ENCODE peak calls at places on chromosomes 1 and 21, in nine cellular contexts. N is endothelial cell of umbilical vein, O is tibial artery, T is heart right ventricle, K is uterus, A is fibroblast of lung, Q is H9, D is upper lobe of right lung, Y is ovary. M is an unnamed sample.

GRCh38 chr1:169941982-169942830 is 48.5 kb upstream of the SCYL3 start:
- DNase-seq in N (peak; percentile 68), O (no peak), T (no peak), K (no peak), A (peak; percentile 54), Q (no peak), D (no peak), Y (no peak), M (no peak)

GRCh38 chr1:56284933-56285332 is 294.4 kb downstream of the PLPP3 start:
- DNase-seq in N (no peak), O (no peak), T (no peak), K (peak; percentile 37), A (peak; percentile 27), Q (no peak), D (no peak), Y (no peak), M (peak; percentile 36)

GRCh38 chr1:3889952-3890351 is 10.1 kb downstream of the C1orf174 start:
- DNase-seq in N (no peak), O (no peak), T (no peak), K (no peak), A (no peak), Q (no peak), D (no peak), Y (no peak), M (no peak)

GRCh38 chr1:183776731-183777130 is 28.2 kb upstream of the RGL1 start:
- DNase-seq in N (no peak), O (no peak), T (no peak), K (no peak), A (peak; percentile 65), Q (no peak), D (no peak), Y (no peak), M (no peak)

GRCh38 chr1:246893205-246893939 is 38.4 kb downstream of the AHCTF1 start:
- DNase-seq in N (no peak), O (no peak), T (no peak), K (no peak), A (no peak), Q (no peak), D (no peak), Y (no peak), M (no peak)

GRCh38 chr1:213419369-213420030 is 368.5 kb downstream of the RPS6KC1 start:
- DNase-seq in N (no peak), O (no peak), T (no peak), K (no peak), A (no peak), Q (no peak), D (no peak), Y (no peak), M (no peak)

GRCh38 chr1:56967900-56968832 is 2.4 kb upstream of the C8B start:
- DNase-seq in N (peak; percentile 6), O (no peak), T (peak; percentile 23), K (no peak), A (peak; percentile 27), Q (peak; percentile 65), D (peak; percentile 73), Y (no peak), M (no peak)

GRCh38 chr1:178282949-178283367 is 189.1 kb downstream of the RASAL2 start:
- DNase-seq in N (peak; percentile 69), O (no peak), T (no peak), K (no peak), A (peak; percentile 86), Q (no peak), D (no peak), Y (no peak), M (peak; percentile 67)

GRCh38 chr1:92315766-92316413 is 17.0 kb downstream of the RPAP2 start:
- DNase-seq in N (no peak), O (no peak), T (no peak), K (no peak), A (no peak), Q (no peak), D (no peak), Y (no peak), M (no peak)

GRCh38 chr21:32226444-32226843 is 52.4 kb downstream of the MIS18A start:
- DNase-seq in N (no peak), O (no peak), T (no peak), K (no peak), A (no peak), Q (no peak), D (no peak), Y (no peak), M (no peak)

GRCh38 chr21:33993286-33994231 is 78.0 kb upstream of the ATP5PO start:
- DNase-seq in N (peak; percentile 45), O (peak; percentile 33), T (no peak), K (no peak), A (no peak), Q (no peak), D (no peak), Y (no peak), M (no peak)

GRCh38 chr21:37658994-37659458 is 257.2 kb downstream of the KCNJ6 start:
- DNase-seq in N (peak; percentile 95), O (peak; percentile 29), T (no peak), K (peak; percentile 35), A (peak; percentile 75), Q (no peak), D (no peak), Y (no peak), M (peak; percentile 91)

GRCh38 chr1:25550155-25550506 is 6.7 kb downstream of the LDLRAP1 start:
- DNase-seq in N (peak; percentile 26), O (no peak), T (no peak), K (no peak), A (no peak), Q (no peak), D (no peak), Y (no peak), M (no peak)

GRCh38 chr1:155135416-155136197 is at the start of gene SLC50A1:
- DNase-seq in N (peak; percentile 97), O (peak; percentile 91), T (peak; percentile 95), K (peak; percentile 96), A (peak; percentile 90), Q (peak; percentile 95), D (peak; percentile 98), Y (peak; percentile 97), M (peak; percentile 80)

GRCh38 chr1:226098870-226099832 is 36.6 kb downstream of the H3-3A start:
- DNase-seq in N (no peak), O (no peak), T (no peak), K (no peak), A (no peak), Q (no peak), D (no peak), Y (no peak), M (no peak)

GRCh38 chr1:155285631-155286044 is 8.4 kb downstream of the HCN3 start:
- DNase-seq in N (no peak), O (no peak), T (no peak), K (no peak), A (no peak), Q (no peak), D (no peak), Y (no peak), M (no peak)

DNA sequence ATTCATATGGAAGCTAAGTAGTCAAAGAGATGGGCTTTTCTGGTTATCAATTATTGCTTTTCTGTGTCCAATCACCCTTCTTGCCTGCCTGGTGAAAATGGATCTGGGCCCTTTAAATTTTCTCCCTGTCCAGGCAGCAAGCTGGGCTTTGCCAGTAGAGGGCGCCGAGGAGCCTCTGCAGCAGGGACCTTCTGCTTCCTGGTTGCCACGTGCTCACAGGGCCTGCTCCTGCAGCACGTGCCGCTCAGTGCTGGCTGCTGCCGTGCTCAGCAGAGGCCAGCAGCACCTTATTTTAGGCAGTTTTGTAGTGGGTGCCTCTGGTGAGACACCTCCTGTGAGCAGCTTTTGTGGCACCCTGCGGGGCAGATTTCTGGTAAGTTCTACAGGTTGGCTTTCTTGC is 4.0 kb downstream of the ACTL8 start:
- DNase-seq in N (no peak), O (no peak), T (no peak), K (no peak), A (peak; percentile 8), Q (no peak), D (no peak), Y (no peak), M (no peak)
- TF ChIP-seq CTCF in N (no peak), O (no peak), T (no peak), K (no peak), A (peak; percentile 32), Q (peak; percentile 59), D (no peak), Y (no peak), M (peak; percentile 52)

GRCh38 chr1:203521812-203522211 is 27.9 kb downstream of the OPTC start:
- DNase-seq in N (no peak), O (no peak), T (no peak), K (no peak), A (no peak), Q (no peak), D (no peak), Y (no peak), M (no peak)
- H3K4me1 ChIP-seq in N (peaks cover 7% of the 10 kb centered on the region), O (peaks cover 40% of the 10 kb centered on the region), T (peaks cover 28% of the 10 kb centered on the region), K (peaks cover 6% of the 10 kb centered on the region), A (peaks cover 19% of the 10 kb centered on the region), Q (peaks cover 26% of the 10 kb centered on the region), D (peaks cover 6% of the 10 kb centered on the region), Y (peaks cover 12% of the 10 kb centered on the region), M (peaks cover 57% of the 10 kb centered on the region)

GRCh38 chr1:53084589-53084971 is 22.6 kb downstream of the PODN start:
- DNase-seq in N (no peak), O (no peak), T (no peak), K (no peak), A (no peak), Q (no peak), D (no peak), Y (no peak), M (no peak)
- TF ChIP-seq CTCF in N (no peak), O (no peak), T (no peak), K (no peak), A (no peak), Q (no peak), D (no peak), Y (no peak), M (no peak)

GRCh38 chr1:193581338-193581737 is 394.9 kb upstream of the B3GALT2 start:
- DNase-seq in N (no peak), O (no peak), T (peak; percentile 27), K (no peak), A (no peak), Q (no peak), D (no peak), Y (no peak), M (no peak)

GRCh38 chr1:193589597-193590040 is 403.2 kb upstream of the B3GALT2 start:
- DNase-seq in N (peak; percentile 38), O (peak; percentile 19), T (peak; percentile 11), K (no peak), A (peak; percentile 90), Q (no peak), D (no peak), Y (peak; percentile 12), M (no peak)

GRCh38 chr1:193590102-193590501 is 403.7 kb upstream of the B3GALT2 start:
- DNase-seq in N (peak; percentile 9), O (no peak), T (no peak), K (no peak), A (no peak), Q (no peak), D (no peak), Y (no peak), M (no peak)

GRCh38 chr1:193580419-193580818 is 394.0 kb upstream of the B3GALT2 start:
- DNase-seq in N (no peak), O (no peak), T (no peak), K (no peak), A (no peak), Q (no peak), D (no peak), Y (no peak), M (no peak)

DNA sequence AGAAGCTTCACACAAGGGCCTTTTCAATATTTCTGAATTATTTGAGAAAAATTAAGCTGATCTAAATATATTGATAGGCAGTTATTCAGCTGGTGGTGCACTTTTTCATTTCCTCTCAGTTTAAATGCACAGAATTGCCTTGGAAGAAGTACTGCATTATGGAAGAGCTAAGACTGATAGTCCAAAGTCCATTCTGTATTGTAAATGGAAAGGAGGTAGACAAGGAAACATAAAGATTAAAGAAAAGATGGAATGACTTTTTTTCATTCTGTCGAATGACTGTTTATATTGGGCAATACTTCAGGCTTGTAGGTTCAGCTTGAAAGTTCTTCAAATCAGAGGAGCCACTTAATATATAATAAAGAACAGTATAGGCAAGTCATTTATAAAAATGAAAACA is 398.4 kb upstream of the B3GALT2 start:
- DNase-seq in N (no peak), O (no peak), T (no peak), K (no peak), A (no peak), Q (no peak), D (no peak), Y (no peak), M (no peak)
- H3K4me1 ChIP-seq in N (no peaks in the 10 kb centered on the region), O (no peaks in the 10 kb centered on the region), T (peaks cover 6% of the 10 kb centered on the region), K (no peaks in the 10 kb centered on the region), A (no peaks in the 10 kb centered on the region), Q (peaks cover 9% of the 10 kb centered on the region), D (no peaks in the 10 kb centered on the region), Y (peaks cover 5% of the 10 kb centered on the region), M (no peaks in the 10 kb centered on the region)